ENCODE peak calls at places on chromosomes 16 and 17, in eight cellular contexts. R is myocyte; F is renal cortical epithelial cell; D is activated naive CD8-positive, alpha-beta T cell treated with anti-CD3 and anti-CD28 coated beads, Interleukin-2, amount 50 U/mL, for 24 hours; X is anterior cingulate cortex; G is activated CD4-positive, alpha-beta memory T cell treated with anti-CD3 and anti-CD28 coated beads, Interleukin-2, amount 10 ng/mL, durations not matched to agents 7 days and 5 days; U is HL-60; Q is AG09319. B is an unnamed sample.

GRCh38 chr17:13365331-13365730 is 236.4 kb downstream of the HS3ST3A1 start:
- DNase-seq in R (no peak), F (no peak), D (no peak), X (no peak), G (no peak), U (no peak), Q (no peak), B (no peak)

GRCh38 chr16:75289189-75289588 is 37.8 kb upstream of the BCAR1 start:
- DNase-seq in R (no peak), F (peak), D (no peak), X (no peak), G (no peak), U (peak), Q (no peak), B (no peak)

GRCh38 chr17:143785-144281 is 6.5 kb downstream of the SCGB1C2 start:
- DNase-seq in R (peak), F (peak), D (peak), X (peak), G (peak), U (peak), Q (peak), B (peak)

GRCh38 chr16:73713817-73714495 is 582.7 kb upstream of the PSMD7 start:
- DNase-seq in R (no peak), F (no peak), D (no peak), X (peak), G (no peak), U (peak), Q (no peak), B (no peak)

GRCh38 chr16:53605979-53606378 is 97.7 kb downstream of the RPGRIP1L start:
- DNase-seq in R (no peak), F (no peak), D (no peak), X (no peak), G (no peak), U (no peak), Q (no peak), B (no peak)

GRCh38 chr16:66476328-66477027 is 49.4 kb downstream of the BEAN1 start:
- DNase-seq in R (peak), F (no peak), D (peak), X (no peak), G (peak), U (no peak), Q (no peak), B (no peak)

GRCh38 chr17:39243155-39243554 is 17.4 kb upstream of the STAC2 start:
- DNase-seq in R (no peak), F (no peak), D (no peak), X (no peak), G (no peak), U (no peak), Q (no peak), B (no peak)

GRCh38 chr17:60579551-60579950 is 20.4 kb upstream of the PPM1D start:
- DNase-seq in R (no peak), F (no peak), D (no peak), X (no peak), G (no peak), U (no peak), Q (no peak), B (no peak)

GRCh38 chr16:69114346-69114975 is 9.0 kb downstream of the HAS3 start:
- DNase-seq in R (no peak), F (no peak), D (no peak), X (no peak), G (no peak), U (no peak), Q (no peak), B (no peak)

GRCh38 chr16:4057439-4057877 is 58.8 kb downstream of the ADCY9 start:
- DNase-seq in R (no peak), F (no peak), D (no peak), X (no peak), G (no peak), U (no peak), Q (peak), B (no peak)

GRCh38 chr17:49814781-49815496 is 26.5 kb downstream of the KAT7 start:
- DNase-seq in R (no peak), F (no peak), D (no peak), X (no peak), G (no peak), U (no peak), Q (no peak), B (no peak)

GRCh38 chr17:62852195-62852594 is 44.1 kb upstream of the MARCHF10 start:
- DNase-seq in R (no peak), F (no peak), D (no peak), X (no peak), G (no peak), U (no peak), Q (no peak), B (no peak)

GRCh38 chr16:50622643-50623369 is 58.3 kb downstream of the SNX20 start:
- DNase-seq in R (no peak), F (no peak), D (no peak), X (no peak), G (no peak), U (no peak), Q (no peak), B (no peak)

GRCh38 chr17:2946130-2946529 is 117.3 kb downstream of the OR1D5 start:
- DNase-seq in R (no peak), F (no peak), D (no peak), X (no peak), G (no peak), U (no peak), Q (no peak), B (no peak)

GRCh38 chr17:38420518-38420917 is 7.7 kb upstream of the ARHGAP23 start:
- DNase-seq in R (peak), F (no peak), D (no peak), X (no peak), G (no peak), U (no peak), Q (no peak), B (no peak)

GRCh38 chr16:56758930-56759329 is 29.0 kb downstream of the NUP93 start:
- DNase-seq in R (no peak), F (no peak), D (no peak), X (no peak), G (no peak), U (no peak), Q (no peak), B (no peak)

GRCh38 chr17:77444653-77445029 is 303.9 kb downstream of the SEC14L1 start:
- DNase-seq in R (peak), F (no peak), D (no peak), X (no peak), G (no peak), U (no peak), Q (no peak), B (no peak)

GRCh38 chr17:1273492-1274242 is 3.4 kb downstream of the BHLHA9 start:
- DNase-seq in R (no peak), F (no peak), D (no peak), X (no peak), G (no peak), U (no peak), Q (no peak), B (no peak)

GRCh38 chr16:4510131-4510530 is 28.4 kb downstream of the CDIP1 start:
- DNase-seq in R (no peak), F (no peak), D (no peak), X (no peak), G (no peak), U (no peak), Q (no peak), B (no peak)

GRCh38 chr16:88066680-88067529 is 115.7 kb downstream of the BANP start:
- DNase-seq in R (no peak), F (no peak), D (no peak), X (no peak), G (no peak), U (no peak), Q (no peak), B (no peak)

GRCh38 chr16:4415538-4416199 is 727 bp downstream of the CORO7 start:
- DNase-seq in R (peak), F (no peak), D (peak), X (peak), G (peak), U (peak), Q (no peak), B (no peak)

GRCh38 chr17:77364381-77364911 is 223.7 kb downstream of the SEC14L1 start:
- DNase-seq in R (no peak), F (no peak), D (no peak), X (no peak), G (no peak), U (no peak), Q (no peak), B (no peak)

GRCh38 chr17:80652751-80653330 is 108.2 kb downstream of the RPTOR start:
- DNase-seq in R (peak), F (no peak), D (no peak), X (no peak), G (no peak), U (no peak), Q (no peak), B (no peak)

GRCh38 chr16:974001-974601 is 3.3 kb upstream of the LMF1 start:
- DNase-seq in R (peak), F (no peak), D (no peak), X (peak), G (no peak), U (no peak), Q (no peak), B (no peak)

GRCh38 chr16:19118938-19119431 is 5.2 kb downstream of the ITPRIPL2 start:
- DNase-seq in R (peak), F (peak), D (peak), X (peak), G (peak), U (peak), Q (no peak), B (peak)

GRCh38 chr17:57871155-57871554 is 21.3 kb upstream of the MRPS23 start:
- DNase-seq in R (no peak), F (no peak), D (no peak), X (no peak), G (no peak), U (no peak), Q (no peak), B (no peak)

GRCh38 chr17:7213895-7214299 is 5.7 kb downstream of the DLG4 start:
- DNase-seq in R (peak), F (peak), D (no peak), X (peak), G (no peak), U (no peak), Q (no peak), B (peak)

GRCh38 chr17:13888043-13888442 is 181.3 kb upstream of the COX10 start:
- DNase-seq in R (peak), F (no peak), D (no peak), X (peak), G (no peak), U (no peak), Q (no peak), B (peak)

GRCh38 chr17:9544221-9544620 is 31.4 kb downstream of the STX8 start:
- DNase-seq in R (peak), F (peak), D (no peak), X (no peak), G (no peak), U (no peak), Q (no peak), B (no peak)

GRCh38 chr16:11429823-11430222 is 84.6 kb downstream of the RMI2 start:
- DNase-seq in R (no peak), F (peak), D (no peak), X (no peak), G (no peak), U (no peak), Q (no peak), B (no peak)

GRCh38 chr17:28975634-28976033 is 24.3 kb upstream of the PHF12 start:
- DNase-seq in R (peak), F (no peak), D (no peak), X (peak), G (no peak), U (no peak), Q (no peak), B (no peak)

GRCh38 chr16:14548933-14549788 is 80.9 kb downstream of the PARN start:
- DNase-seq in R (no peak), F (no peak), D (no peak), X (no peak), G (no peak), U (no peak), Q (no peak), B (no peak)